ENCODE peak calls at places on chromosomes 7 and 10, in eight cellular contexts. T, X, F, D, Q, P, A and N are unnamed samples.

GRCh38 chr10:79933961-79934360 is 14.9 kb downstream of the SFTPD start:
- DNase-seq in Q (no peak), F (no peak), A (no peak), X (no peak), D (no peak), T (no peak), P (no peak), N (peak)

GRCh38 chr10:100767428-100767779 is 22.0 kb downstream of the PAX2 start:
- DNase-seq in F (no peak), T (no peak), Q (no peak), P (no peak), A (no peak), D (no peak), X (no peak), N (no peak)

GRCh38 chr7:159144756-159145543 is at the start of gene VIPR2:
- DNase-seq in Q (no peak), P (peak), F (no peak), A (no peak), D (no peak), T (no peak), X (peak), N (no peak)

GRCh38 chr10:128631801-128632241 is 505.6 kb upstream of the MKI67 start:
- DNase-seq in A (no peak), X (no peak), D (peak), F (no peak), T (no peak), P (no peak), Q (no peak), N (peak)

GRCh38 chr7:117216436-117217069 is 106.3 kb downstream of the WNT2 start:
- DNase-seq in D (no peak), T (no peak), X (no peak), F (no peak), Q (no peak), P (no peak), A (no peak), N (peak)

GRCh38 chr7:151824285-151824950 is 52.5 kb downstream of the PRKAG2 start:
- DNase-seq in X (no peak), T (no peak), A (no peak), F (no peak), D (no peak), Q (no peak), P (no peak), N (no peak)

GRCh38 chr7:19916011-19916410 is 142.6 kb upstream of the TMEM196 start:
- DNase-seq in F (no peak), Q (peak), D (no peak), T (no peak), A (no peak), X (no peak), P (no peak), N (no peak)

GRCh38 chr7:143405158-143405557 is 3.5 kb downstream of the EPHA1 start:
- DNase-seq in Q (no peak), P (no peak), F (no peak), A (no peak), D (no peak), T (peak), X (no peak), N (no peak)

GRCh38 chr10:11338160-11338844 is 273.1 kb downstream of the USP6NL start:
- DNase-seq in P (no peak), T (no peak), Q (no peak), D (no peak), X (no peak), F (no peak), A (no peak), N (no peak)

GRCh38 chr10:108465871-108466641 is 1301.5 kb upstream of the SORCS1 start:
- DNase-seq in X (peak), A (no peak), P (no peak), T (no peak), D (no peak), Q (peak), F (no peak), N (no peak)

GRCh38 chr10:81873932-81874816 is 820 bp upstream of the NRG3 start:
- DNase-seq in D (peak), T (no peak), A (no peak), F (no peak), X (peak), Q (no peak), P (no peak), N (no peak)

GRCh38 chr7:108455833-108456677 is at the start of gene NRCAM:
- DNase-seq in X (peak), P (peak), F (peak), Q (no peak), D (peak), T (no peak), A (no peak), N (no peak)

GRCh38 chr10:83991986-83992753 is 147.1 kb upstream of the GHITM start:
- DNase-seq in F (no peak), D (peak), X (peak), P (peak), T (no peak), Q (no peak), A (no peak), N (no peak)

GRCh38 chr7:141073173-141073640 is 657 bp upstream of the TMEM178B start:
- DNase-seq in F (peak), D (peak), P (peak), T (peak), A (no peak), Q (no peak), X (peak), N (peak)

GRCh38 chr10:124303662-124304418 is 114.9 kb downstream of the OAT start:
- DNase-seq in F (no peak), T (no peak), P (no peak), X (no peak), D (no peak), A (no peak), Q (no peak), N (no peak)

GRCh38 chr7:102103027-102103372 is 183.7 kb upstream of the SH2B2 start:
- DNase-seq in P (no peak), Q (no peak), A (no peak), T (no peak), X (no peak), D (no peak), F (no peak), N (no peak)

GRCh38 chr7:22943997-22944396 is 69.9 kb downstream of the HYCC1 start:
- DNase-seq in Q (no peak), A (peak), X (no peak), T (peak), F (no peak), P (no peak), D (no peak), N (peak)